ENCODE peak calls at places on chromosomes 12 and 14, in nine cellular contexts. S is heart left ventricle, U is testis, A is AG04450, J is GM23248, Y is spleen, H is HepG2, G is brain microvascular endothelial cell, M is body of pancreas. Q is an unnamed sample.

GRCh38 chr12:109832534-109833306 is 478 bp downstream of the TRPV4 start:
- DNase-seq in S (no peak), U (no peak), A (no peak), J (peak), Y (no peak), H (no peak), G (no peak), M (no peak), Q (peak)

GRCh38 chr14:69259531-69260245 is at the start of gene GALNT16:
- DNase-seq in S (peak), U (peak), A (no peak), J (peak), Y (peak), H (no peak), G (no peak), M (peak), Q (peak)

GRCh38 chr14:21455592-21455911 is 371 bp downstream of the CHD8 start:
- DNase-seq in S (no peak), U (no peak), A (no peak), J (peak), Y (no peak), H (no peak), G (no peak), M (no peak), Q (peak)

GRCh38 chr12:98332626-98333025 is 182.8 kb upstream of the TMPO start:
- DNase-seq in S (no peak), U (no peak), A (no peak), J (no peak), Y (no peak), H (no peak), G (no peak), M (no peak), Q (peak)

GRCh38 chr12:6201199-6201608 is 1.0 kb downstream of the CD9 start:
- DNase-seq in S (no peak), U (no peak), A (no peak), J (no peak), Y (no peak), H (no peak), G (no peak), M (peak), Q (no peak)

GRCh38 chr12:26748741-26749431 is 84.1 kb downstream of the ITPR2 start:
- DNase-seq in S (no peak), U (no peak), A (no peak), J (peak), Y (no peak), H (no peak), G (peak), M (no peak), Q (no peak)

GRCh38 chr14:50345891-50346422 is 33.8 kb downstream of the DMAC2L start:
- DNase-seq in S (no peak), U (no peak), A (no peak), J (no peak), Y (no peak), H (no peak), G (no peak), M (no peak), Q (no peak)

GRCh38 chr12:38392584-38393144 is 76.1 kb downstream of the ALG10B start:
- DNase-seq in S (no peak), U (no peak), A (no peak), J (peak), Y (no peak), H (no peak), G (no peak), M (no peak), Q (no peak)

GRCh38 chr14:90942511-90942910 is 117.9 kb downstream of the RPS6KA5 start:
- DNase-seq in S (no peak), U (no peak), A (no peak), J (no peak), Y (no peak), H (no peak), G (no peak), M (no peak), Q (no peak)

GRCh38 chr14:21015312-21015711 is 9.5 kb downstream of the NDRG2 start:
- DNase-seq in S (no peak), U (no peak), A (no peak), J (no peak), Y (no peak), H (no peak), G (no peak), M (peak), Q (no peak)

GRCh38 chr12:127482950-127483349 is 784.0 kb upstream of the TMEM132C start:
- DNase-seq in S (no peak), U (no peak), A (no peak), J (no peak), Y (no peak), H (no peak), G (no peak), M (no peak), Q (no peak)

GRCh38 chr12:10740182-10740581 is 17.1 kb upstream of the YBX3 start:
- DNase-seq in S (no peak), U (no peak), A (no peak), J (no peak), Y (no peak), H (peak), G (no peak), M (no peak), Q (no peak)

GRCh38 chr14:27190286-27190685 is 592.5 kb upstream of the NOVA1 start:
- DNase-seq in S (no peak), U (no peak), A (no peak), J (no peak), Y (no peak), H (no peak), G (no peak), M (no peak), Q (no peak)

GRCh38 chr12:16300706-16301105 is 23.2 kb upstream of the SLC15A5 start:
- DNase-seq in S (no peak), U (no peak), A (no peak), J (peak), Y (no peak), H (no peak), G (no peak), M (no peak), Q (no peak)

GRCh38 chr14:51610766-51611165 is 40.9 kb upstream of the FRMD6 start:
- DNase-seq in S (no peak), U (no peak), A (no peak), J (no peak), Y (no peak), H (no peak), G (no peak), M (no peak), Q (no peak)

GRCh38 chr14:90577661-90578282 is 180.9 kb downstream of the CALM1 start:
- DNase-seq in S (peak), U (no peak), A (no peak), J (no peak), Y (peak), H (no peak), G (no peak), M (no peak), Q (peak)

GRCh38 chr12:81668475-81668874 is 90.7 kb downstream of the PPFIA2 start:
- DNase-seq in S (no peak), U (no peak), A (no peak), J (peak), Y (no peak), H (no peak), G (peak), M (no peak), Q (peak)

GRCh38 chr12:123991402-123991951 is 18.5 kb downstream of the ZNF664 start:
- DNase-seq in S (no peak), U (no peak), A (no peak), J (peak), Y (no peak), H (no peak), G (no peak), M (no peak), Q (no peak)

GRCh38 chr14:96362071-96362964 is 823 bp downstream of the ATG2B start:
- DNase-seq in S (no peak), U (peak), A (no peak), J (peak), Y (peak), H (peak), G (peak), M (peak), Q (peak)

GRCh38 chr12:24840046-24840800 is 108.7 kb downstream of the BCAT1 start:
- DNase-seq in S (no peak), U (no peak), A (no peak), J (peak), Y (no peak), H (no peak), G (peak), M (no peak), Q (no peak)

GRCh38 chr12:9648701-9649531 is 20.6 kb upstream of the CLEC2D start:
- DNase-seq in S (no peak), U (no peak), A (no peak), J (peak), Y (no peak), H (no peak), G (no peak), M (no peak), Q (no peak)

GRCh38 chr14:104800600-104801283 is at the start of gene ZBTB42:
- DNase-seq in S (peak), U (peak), A (no peak), J (peak), Y (peak), H (peak), G (peak), M (peak), Q (peak)

GRCh38 chr14:89085154-89086059 is 261.0 kb downstream of the TTC8 start:
- DNase-seq in S (no peak), U (peak), A (no peak), J (peak), Y (no peak), H (no peak), G (no peak), M (peak), Q (no peak)

GRCh38 chr12:57008113-57008687 is 1.9 kb upstream of the ZBTB39 start:
- DNase-seq in S (no peak), U (no peak), A (peak), J (peak), Y (no peak), H (peak), G (peak), M (no peak), Q (peak)

GRCh38 chr14:64562432-64562831 is 12.7 kb downstream of the PPP1R36 start:
- DNase-seq in S (no peak), U (no peak), A (no peak), J (no peak), Y (no peak), H (no peak), G (no peak), M (no peak), Q (no peak)

GRCh38 chr12:51974646-51975045 is 23.1 kb downstream of the ACVR1B start:
- DNase-seq in S (no peak), U (no peak), A (no peak), J (peak), Y (no peak), H (no peak), G (no peak), M (no peak), Q (no peak)

DNA sequence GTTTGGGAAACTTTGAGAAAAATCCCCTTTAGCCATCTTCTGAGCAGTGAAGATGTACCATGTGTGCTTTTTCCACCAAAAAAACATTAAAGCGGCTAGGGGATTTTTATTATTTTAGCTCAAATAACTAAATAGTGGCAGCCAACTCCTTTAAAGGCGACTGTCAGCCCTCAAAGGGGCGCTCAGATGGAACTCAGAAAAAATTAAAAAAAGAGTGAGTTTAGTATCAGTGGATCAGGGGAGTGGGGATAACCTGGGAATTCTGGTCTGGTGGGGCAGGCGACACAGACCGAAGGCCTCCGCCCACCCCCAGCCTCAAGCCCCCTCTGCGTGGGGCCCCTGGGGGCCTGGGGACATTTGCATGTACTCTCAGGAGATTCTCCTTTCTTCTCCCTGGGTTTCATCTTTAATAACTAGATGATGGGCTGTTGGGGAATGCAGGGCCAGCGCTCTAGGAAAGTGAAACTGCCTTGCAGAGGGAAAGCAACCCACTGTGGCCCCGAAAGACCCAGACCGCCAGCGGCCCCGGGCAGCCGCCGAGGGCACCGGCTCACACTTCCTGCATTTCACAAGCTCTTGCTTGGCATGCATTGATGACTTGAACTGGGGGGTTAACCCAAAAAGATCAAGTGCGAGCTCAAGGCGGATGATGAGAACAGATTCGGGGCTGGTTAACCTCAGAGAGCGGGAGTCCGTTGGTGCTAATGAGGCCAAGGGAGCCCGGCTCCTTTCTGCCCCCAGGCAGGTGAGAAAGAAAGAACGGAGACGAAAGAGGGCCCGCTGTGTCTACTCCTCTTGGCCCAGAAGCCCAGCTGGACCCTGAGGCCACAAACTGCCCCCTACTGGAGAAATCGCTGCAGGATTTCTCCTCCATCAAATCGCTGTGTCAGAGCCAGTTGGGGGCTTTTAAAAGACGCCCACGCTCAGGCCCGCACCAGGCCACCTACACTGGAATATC is 7.3 kb upstream of the BATF start:
- DNase-seq in S (peak), U (no peak), A (no peak), J (peak), Y (peak), H (no peak), G (no peak), M (peak), Q (no peak)
- H3K27ac ChIP-seq in S (no peak), U (no peak), A (no peak), J (no peak), Y (peak), H (no peak), G (no peak), M (no peak), Q (no peak)

DNA sequence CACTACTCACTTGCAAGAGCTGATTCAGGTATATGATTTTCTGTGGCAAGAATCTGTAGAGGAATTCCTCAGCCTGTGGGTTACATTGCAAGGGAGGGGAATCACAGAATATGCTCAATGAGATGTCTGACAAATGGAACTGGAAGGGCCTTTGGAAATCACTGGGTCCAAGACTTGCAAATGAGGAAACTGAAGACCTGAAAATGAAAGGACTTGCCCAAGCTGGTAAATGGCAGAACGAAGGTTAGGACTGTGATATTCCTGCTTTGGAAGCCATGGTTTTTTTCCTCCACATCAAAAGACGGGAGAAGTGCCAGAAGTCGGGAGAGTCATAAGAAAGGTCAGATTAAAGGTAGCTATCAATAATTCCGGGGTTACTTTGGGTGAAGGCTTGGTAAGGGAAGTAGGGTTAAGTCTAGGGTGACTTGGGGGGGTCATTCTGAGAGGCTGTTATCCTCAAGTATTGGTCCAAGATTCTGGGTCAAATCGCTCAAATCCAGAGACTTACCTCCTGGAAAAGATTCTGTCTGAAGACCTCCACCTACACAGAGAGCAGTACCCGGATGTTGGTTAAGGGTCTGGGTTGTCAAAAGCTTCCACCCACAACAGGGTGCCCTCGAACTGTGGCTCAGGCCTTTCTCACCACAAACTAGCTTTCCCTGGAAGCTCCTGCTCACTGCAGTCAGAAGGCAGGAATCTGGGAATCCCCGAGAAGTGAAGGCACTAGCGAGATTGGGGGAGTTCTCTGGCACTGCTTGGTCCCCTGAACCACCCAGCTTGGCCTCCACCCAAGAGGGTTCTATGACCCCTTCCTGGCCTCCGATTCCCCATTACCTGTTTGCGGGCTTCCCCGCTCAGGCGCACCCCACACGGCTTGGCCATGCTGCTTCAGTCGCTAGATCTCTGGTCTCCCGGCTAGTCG is at the start of gene PSME2:
- DNase-seq in S (no peak), U (no peak), A (peak), J (peak), Y (no peak), H (no peak), G (no peak), M (no peak), Q (peak)
- H3K27ac ChIP-seq in S (peak), U (peak), A (peak), J (peak), Y (peak), H (peak), G (peak), M (peak), Q (peak)

DNA sequence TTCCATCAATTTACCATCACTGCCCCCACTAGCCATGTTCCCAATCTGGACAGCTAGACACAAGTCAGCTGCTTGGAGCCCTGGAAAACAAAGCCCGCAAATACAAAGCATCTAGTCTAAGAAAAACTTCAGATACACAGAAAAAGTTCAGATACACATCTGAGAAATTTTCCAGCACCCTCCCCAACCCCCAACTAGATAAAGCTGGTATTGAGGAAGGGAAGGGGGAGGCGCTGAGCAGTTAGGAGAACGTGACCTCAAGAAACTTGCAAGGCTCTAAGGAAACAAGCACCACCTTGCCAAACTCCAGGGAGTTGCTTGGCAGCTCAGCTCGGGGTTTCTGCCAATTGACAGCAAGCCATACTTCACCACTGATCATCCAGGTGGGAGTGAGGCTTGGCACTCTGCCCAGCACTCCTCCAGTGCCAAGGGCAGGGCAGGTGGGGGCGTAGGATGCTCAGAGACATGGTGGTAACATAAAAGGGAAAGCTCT is 5.1 kb upstream of the CNIH1 start:
- DNase-seq in S (no peak), U (peak), A (no peak), J (no peak), Y (no peak), H (no peak), G (no peak), M (no peak), Q (no peak)
- H3K27ac ChIP-seq in S (no peak), U (peak), A (no peak), J (peak), Y (peak), H (peak), G (no peak), M (no peak), Q (no peak)

GRCh38 chr12:70448371-70448770 is 82.3 kb downstream of the KCNMB4 start:
- DNase-seq in S (no peak), U (no peak), A (no peak), J (peak), Y (no peak), H (no peak), G (no peak), M (no peak), Q (no peak)

GRCh38 chr12:70449074-70449757 is 83.1 kb downstream of the KCNMB4 start:
- DNase-seq in S (no peak), U (no peak), A (no peak), J (peak), Y (no peak), H (peak), G (no peak), M (no peak), Q (no peak)

GRCh38 chr12:70449758-70450341 is 83.8 kb downstream of the KCNMB4 start:
- DNase-seq in S (no peak), U (no peak), A (no peak), J (no peak), Y (no peak), H (no peak), G (no peak), M (no peak), Q (no peak)

GRCh38 chr12:70443274-70443673 is 77.2 kb downstream of the KCNMB4 start:
- DNase-seq in S (no peak), U (no peak), A (no peak), J (peak), Y (no peak), H (no peak), G (no peak), M (no peak), Q (no peak)

GRCh38 chr12:70444903-70445302 is 78.8 kb downstream of the KCNMB4 start:
- DNase-seq in S (no peak), U (no peak), A (no peak), J (no peak), Y (no peak), H (no peak), G (no peak), M (no peak), Q (no peak)
- H3K27ac ChIP-seq in S (no peak), U (no peak), A (no peak), J (no peak), Y (no peak), H (no peak), G (no peak), M (no peak), Q (no peak)

DNA sequence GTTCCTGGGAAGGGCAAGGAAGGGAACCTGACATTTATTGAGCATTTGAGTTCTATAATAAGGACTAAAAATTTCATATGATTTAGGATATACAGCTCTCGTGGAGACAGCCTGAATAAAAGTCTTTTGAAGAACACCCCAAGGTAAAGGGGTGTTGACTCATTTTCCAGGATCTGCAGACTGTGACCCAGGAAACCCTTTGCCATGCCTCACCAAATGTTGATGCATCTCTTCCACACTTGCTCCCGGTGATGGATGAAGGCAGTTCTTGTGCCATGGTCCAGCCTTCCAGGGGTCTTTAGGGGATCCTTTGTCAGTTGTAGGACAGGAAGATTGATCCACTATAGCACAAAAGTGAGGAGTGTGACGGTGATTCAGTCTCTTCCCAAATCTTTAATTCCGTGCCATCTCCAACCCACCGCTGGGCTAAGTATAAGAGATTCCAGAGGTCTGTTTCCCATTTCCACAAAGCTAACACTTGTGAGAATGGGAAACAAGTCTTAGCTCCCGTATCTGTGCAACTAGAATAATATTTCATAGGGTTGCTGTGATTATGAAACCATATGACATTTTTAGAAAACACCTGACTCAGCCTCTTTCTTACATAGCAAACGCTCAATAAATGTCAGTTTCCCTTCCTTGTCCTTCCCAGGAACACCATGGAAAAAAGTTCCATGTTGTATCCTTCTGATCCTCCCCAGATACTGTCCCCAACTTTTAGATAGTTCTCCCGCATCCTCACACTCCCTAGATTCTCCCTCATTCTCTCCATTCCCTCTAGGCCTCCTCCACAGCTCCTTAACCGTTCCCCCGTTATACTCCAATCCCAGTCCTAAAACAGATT is 836 bp downstream of the AAAS start:
- DNase-seq in S (no peak), U (no peak), A (no peak), J (peak), Y (no peak), H (no peak), G (no peak), M (no peak), Q (peak)
- H3K27ac ChIP-seq in S (peak), U (peak), A (peak), J (peak), Y (peak), H (peak), G (peak), M (peak), Q (peak)